ENCODE peak calls at places on chromosomes 2 and 18, in seven cellular contexts. Z is stimulated activated CD4-positive, alpha-beta T cell treated with anti-CD3 and anti-CD28 coated beads, Interleukin-4, amount 100 ng/mL, for 1 hour; S is T47D; W is fibroblast of the aortic adventitia; O is anterior cingulate cortex; I is BJ; B is hypothalamus. X is an unnamed sample.
A peak's percentile ranks its signal among the peaks of the same experiment; 100 is the strongest.

GRCh38 chr2:200330351-200331120 is 24.0 kb downstream of the SPATS2L start:
- DNase-seq in Z (no peak), S (no peak), W (no peak), O (no peak), I (no peak), B (no peak), X (no peak)

GRCh38 chr18:55918449-55918848 is 330.5 kb upstream of the TCF4 start:
- DNase-seq in Z (no peak), S (no peak), W (peak; percentile 30), O (no peak), I (no peak), B (no peak), X (no peak)

GRCh38 chr2:233603520-233603919 is 13.9 kb upstream of the UGT1A8 start:
- DNase-seq in Z (no peak), S (no peak), W (no peak), O (no peak), I (no peak), B (no peak), X (no peak)

GRCh38 chr2:219459460-219460311 is 25.0 kb downstream of the SPEG start:
- DNase-seq in Z (peak; percentile 49), S (peak; percentile 77), W (peak; percentile 62), O (peak; percentile 10), I (no peak), B (peak; percentile 42), X (no peak)

GRCh38 chr2:196314780-196315179 is 143.4 kb upstream of the STK17B start:
- DNase-seq in Z (no peak), S (no peak), W (no peak), O (no peak), I (no peak), B (no peak), X (no peak)

GRCh38 chr18:60193780-60194179 is 178.8 kb downstream of the MC4R start:
- DNase-seq in Z (no peak), S (no peak), W (no peak), O (no peak), I (no peak), B (no peak), X (peak; percentile 94)

GRCh38 chr2:160651416-160652200 is 158.0 kb upstream of the RBMS1 start:
- DNase-seq in Z (no peak), S (no peak), W (peak; percentile 48), O (no peak), I (no peak), B (no peak), X (no peak)

GRCh38 chr2:122070241-122070731 is 314.8 kb downstream of the TSN start:
- DNase-seq in Z (no peak), S (no peak), W (peak; percentile 39), O (no peak), I (no peak), B (no peak), X (no peak)

GRCh38 chr18:47799376-47799775 is 131.1 kb downstream of the SMAD2 start:
- DNase-seq in Z (no peak), S (no peak), W (no peak), O (no peak), I (no peak), B (no peak), X (no peak)

GRCh38 chr2:36578343-36579296 is 19.3 kb downstream of the FEZ2 start:
- DNase-seq in Z (no peak), S (no peak), W (no peak), O (no peak), I (no peak), B (no peak), X (no peak)

GRCh38 chr2:102166189-102166845 is 20.5 kb upstream of the IL1RL2 start:
- DNase-seq in Z (no peak), S (no peak), W (peak; percentile 58), O (no peak), I (peak; percentile 76), B (peak; percentile 6), X (peak; percentile 26)

GRCh38 chr2:38168710-38169480 is 92.9 kb upstream of the CYP1B1 start:
- DNase-seq in Z (no peak), S (no peak), W (no peak), O (no peak), I (no peak), B (no peak), X (no peak)

GRCh38 chr2:136628490-136628889 is 136.9 kb upstream of the THSD7B start:
- DNase-seq in Z (no peak), S (no peak), W (no peak), O (no peak), I (no peak), B (no peak), X (no peak)

GRCh38 chr2:6535572-6535971 is 330.1 kb downstream of the CMPK2 start:
- DNase-seq in Z (no peak), S (no peak), W (no peak), O (peak; percentile 16), I (no peak), B (peak; percentile 19), X (no peak)

GRCh38 chr2:216104691-216105090 is 4.5 kb upstream of the XRCC5 start:
- DNase-seq in Z (no peak), S (no peak), W (no peak), O (no peak), I (no peak), B (no peak), X (no peak)

X was measured in NCI-H526 treated with DMSO at 0.1 percent for 48 hours.